ENCODE peak calls at places on chromosomes 5 and 9, in nine cellular contexts. One of them, this sample, is unnamed. For H3K9me3, the result is how much of the 10 kb centered on the place peaks cover.

GRCh38 chr9:107881625-107882300 is 392.2 kb upstream of the KLF4 start:
- DNase-seq in hepatocyte: no peak
- DNase-seq in astrocyte: peak
- DNase-seq in GM23248: no peak
- DNase-seq in GM12878: no peak
- DNase-seq in MM.1S: no peak
- DNase-seq in PC-3: no peak
- DNase-seq in mammary epithelial cell: peak
- DNase-seq in fibroblast of lung: peak
- DNase-seq in this sample: no peak

GRCh38 chr9:129763235-129763917 is 10.5 kb upstream of the PTGES start:
- DNase-seq in hepatocyte: no peak
- DNase-seq in astrocyte: peak
- DNase-seq in GM23248: peak
- DNase-seq in GM12878: no peak
- DNase-seq in MM.1S: no peak
- DNase-seq in PC-3: no peak
- DNase-seq in mammary epithelial cell: no peak
- DNase-seq in fibroblast of lung: peak
- DNase-seq in this sample: no peak

GRCh38 chr5:14256756-14257393 is 113.7 kb downstream of the TRIO start:
- DNase-seq in hepatocyte: no peak
- DNase-seq in astrocyte: no peak
- DNase-seq in GM23248: peak
- DNase-seq in GM12878: no peak
- DNase-seq in MM.1S: no peak
- DNase-seq in PC-3: peak
- DNase-seq in mammary epithelial cell: no peak
- DNase-seq in fibroblast of lung: no peak
- DNase-seq in this sample: no peak

GRCh38 chr5:170286532-170286931 is 11.0 kb downstream of the LCP2 start:
- DNase-seq in hepatocyte: no peak
- DNase-seq in astrocyte: no peak
- DNase-seq in GM23248: no peak
- DNase-seq in GM12878: no peak
- DNase-seq in MM.1S: no peak
- DNase-seq in PC-3: no peak
- DNase-seq in mammary epithelial cell: no peak
- DNase-seq in fibroblast of lung: no peak
- DNase-seq in this sample: no peak

GRCh38 chr5:162888268-162888667 is 549.1 kb upstream of the CCNG1 start:
- DNase-seq in hepatocyte: no peak
- DNase-seq in astrocyte: no peak
- DNase-seq in GM23248: no peak
- DNase-seq in GM12878: no peak
- DNase-seq in MM.1S: no peak
- DNase-seq in PC-3: no peak
- DNase-seq in mammary epithelial cell: no peak
- DNase-seq in fibroblast of lung: no peak
- DNase-seq in this sample: no peak

GRCh38 chr9:8622222-8622802 is 822.7 kb upstream of the DMAC1 start:
- DNase-seq in hepatocyte: no peak
- DNase-seq in astrocyte: no peak
- DNase-seq in GM23248: no peak
- DNase-seq in GM12878: no peak
- DNase-seq in MM.1S: no peak
- DNase-seq in PC-3: no peak
- DNase-seq in mammary epithelial cell: no peak
- DNase-seq in fibroblast of lung: no peak
- DNase-seq in this sample: no peak

GRCh38 chr9:12775373-12775962 is 648 bp downstream of the LURAP1L start:
- DNase-seq in hepatocyte: peak
- DNase-seq in astrocyte: no peak
- DNase-seq in GM23248: peak
- DNase-seq in GM12878: no peak
- DNase-seq in MM.1S: peak
- DNase-seq in PC-3: no peak
- DNase-seq in mammary epithelial cell: no peak
- DNase-seq in fibroblast of lung: peak
- DNase-seq in this sample: no peak

GRCh38 chr5:169004551-169004950 is 296.4 kb downstream of the SLIT3 start:
- DNase-seq in hepatocyte: no peak
- DNase-seq in astrocyte: peak
- DNase-seq in GM23248: no peak
- DNase-seq in GM12878: no peak
- DNase-seq in MM.1S: no peak
- DNase-seq in PC-3: no peak
- DNase-seq in mammary epithelial cell: no peak
- DNase-seq in fibroblast of lung: peak
- DNase-seq in this sample: no peak

GRCh38 chr5:157051604-157052245 is 7.2 kb downstream of the HAVCR1 start:
- DNase-seq in hepatocyte: no peak
- DNase-seq in astrocyte: no peak
- DNase-seq in GM23248: no peak
- DNase-seq in GM12878: no peak
- DNase-seq in MM.1S: no peak
- DNase-seq in PC-3: no peak
- DNase-seq in mammary epithelial cell: no peak
- DNase-seq in fibroblast of lung: no peak
- DNase-seq in this sample: no peak

GRCh38 chr5:83553000-83553486 is 81.5 kb downstream of the VCAN start:
- DNase-seq in hepatocyte: no peak
- DNase-seq in astrocyte: no peak
- DNase-seq in GM23248: peak
- DNase-seq in GM12878: no peak
- DNase-seq in MM.1S: no peak
- DNase-seq in PC-3: no peak
- DNase-seq in mammary epithelial cell: no peak
- DNase-seq in fibroblast of lung: peak
- DNase-seq in this sample: no peak

GRCh38 chr9:73039253-73039915 is 86.5 kb upstream of the ALDH1A1 start:
- DNase-seq in hepatocyte: peak
- DNase-seq in astrocyte: peak
- DNase-seq in GM23248: peak
- DNase-seq in GM12878: no peak
- DNase-seq in MM.1S: no peak
- DNase-seq in PC-3: no peak
- DNase-seq in mammary epithelial cell: no peak
- DNase-seq in fibroblast of lung: peak
- DNase-seq in this sample: no peak

GRCh38 chr5:12743582-12743981 is 839.3 kb upstream of the CTNND2 start:
- DNase-seq in hepatocyte: no peak
- DNase-seq in astrocyte: no peak
- DNase-seq in GM23248: no peak
- DNase-seq in GM12878: no peak
- DNase-seq in MM.1S: no peak
- DNase-seq in PC-3: no peak
- DNase-seq in mammary epithelial cell: no peak
- DNase-seq in fibroblast of lung: no peak
- DNase-seq in this sample: no peak

GRCh38 chr5:112174959-112175594 is 244.0 kb downstream of the EPB41L4A start:
- DNase-seq in hepatocyte: peak
- DNase-seq in astrocyte: no peak
- DNase-seq in GM23248: peak
- DNase-seq in GM12878: no peak
- DNase-seq in MM.1S: peak
- DNase-seq in PC-3: peak
- DNase-seq in mammary epithelial cell: peak
- DNase-seq in fibroblast of lung: peak
- DNase-seq in this sample: no peak

DNA sequence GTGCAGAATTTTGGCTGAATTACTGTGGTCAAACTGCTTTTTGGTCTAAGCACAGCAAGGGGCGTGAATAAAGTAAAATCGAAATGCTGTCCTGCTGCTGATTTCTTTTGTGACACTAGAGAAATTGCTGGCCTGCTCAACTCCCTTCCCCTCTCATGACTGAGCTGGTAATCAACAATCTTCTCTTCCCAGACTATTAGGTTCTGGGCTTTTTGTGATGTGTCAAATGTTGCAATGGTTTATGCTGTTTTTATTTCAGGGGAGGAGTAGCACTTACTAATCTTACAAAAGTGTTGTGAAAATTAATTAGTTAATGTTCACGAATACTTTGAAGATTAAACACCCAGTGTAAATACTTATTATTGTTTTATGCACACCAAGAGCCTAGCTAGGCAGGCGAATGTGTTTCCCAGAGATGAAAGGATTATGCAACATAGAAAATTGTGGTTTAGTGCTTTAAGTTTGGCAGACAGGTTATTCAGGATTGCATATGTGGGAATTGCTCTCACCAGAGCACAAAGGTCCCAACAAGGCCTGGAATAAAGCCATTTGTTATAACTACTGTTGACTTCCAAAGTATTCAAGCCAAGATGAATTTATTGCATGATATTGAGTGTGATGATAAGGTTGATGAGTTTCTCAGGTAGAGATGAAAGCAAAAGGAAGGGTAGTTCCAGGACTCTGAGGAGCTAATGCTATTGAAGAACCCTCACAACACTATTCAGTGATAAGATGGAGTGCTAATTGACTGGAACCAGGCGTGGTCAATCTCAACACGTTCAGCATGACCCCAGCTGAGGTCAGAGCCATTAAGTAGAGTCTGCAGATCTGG is 280.7 kb upstream of the ZNF608 start:
- DNase-seq in hepatocyte: peak
- DNase-seq in astrocyte: peak
- DNase-seq in GM23248: no peak
- DNase-seq in GM12878: no peak
- DNase-seq in MM.1S: no peak
- DNase-seq in PC-3: peak
- DNase-seq in mammary epithelial cell: peak
- DNase-seq in fibroblast of lung: peak
- DNase-seq in this sample: no peak
- H2AFZ ChIP-seq in hepatocyte: no peak
- H2AFZ ChIP-seq in astrocyte: no peak
- H2AFZ ChIP-seq in GM23248: no peak
- H2AFZ ChIP-seq in GM12878: no peak
- H2AFZ ChIP-seq in MM.1S: no peak
- H2AFZ ChIP-seq in PC-3: no peak
- H2AFZ ChIP-seq in mammary epithelial cell: no peak
- H2AFZ ChIP-seq in fibroblast of lung: no peak
- H2AFZ ChIP-seq in this sample: no peak

DNA sequence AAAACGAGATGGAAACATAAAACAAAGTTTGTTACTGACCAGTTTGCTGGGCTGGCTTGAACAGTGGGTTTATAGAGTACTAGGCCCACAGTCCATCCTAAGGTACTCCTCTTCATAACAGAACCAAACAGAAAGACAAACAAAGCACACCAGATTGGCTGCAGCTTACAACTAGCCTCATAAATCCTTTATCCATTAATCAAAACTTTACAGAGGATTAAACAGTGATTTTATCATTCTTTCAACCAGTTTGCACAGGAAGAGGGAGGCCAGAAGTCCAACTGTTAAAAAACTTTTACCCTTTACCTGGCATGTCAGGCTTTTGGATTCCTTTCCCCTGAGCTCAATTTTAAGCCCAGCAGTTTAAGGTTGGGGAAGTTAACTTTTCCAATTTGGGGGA is 1467.6 kb downstream of the MAT2B start:
- DNase-seq in hepatocyte: no peak
- DNase-seq in astrocyte: no peak
- DNase-seq in GM23248: no peak
- DNase-seq in GM12878: no peak
- DNase-seq in MM.1S: no peak
- DNase-seq in PC-3: no peak
- DNase-seq in mammary epithelial cell: no peak
- DNase-seq in fibroblast of lung: no peak
- DNase-seq in this sample: no peak
- H3K9me3 ChIP-seq in hepatocyte: under half
- H3K9me3 ChIP-seq in astrocyte: under half
- H3K9me3 ChIP-seq in GM23248: under half
- H3K9me3 ChIP-seq in GM12878: under half
- H3K9me3 ChIP-seq in MM.1S: under half
- H3K9me3 ChIP-seq in PC-3: under half
- H3K9me3 ChIP-seq in mammary epithelial cell: under half
- H3K9me3 ChIP-seq in fibroblast of lung: under half
- H3K9me3 ChIP-seq in this sample: under half

DNA sequence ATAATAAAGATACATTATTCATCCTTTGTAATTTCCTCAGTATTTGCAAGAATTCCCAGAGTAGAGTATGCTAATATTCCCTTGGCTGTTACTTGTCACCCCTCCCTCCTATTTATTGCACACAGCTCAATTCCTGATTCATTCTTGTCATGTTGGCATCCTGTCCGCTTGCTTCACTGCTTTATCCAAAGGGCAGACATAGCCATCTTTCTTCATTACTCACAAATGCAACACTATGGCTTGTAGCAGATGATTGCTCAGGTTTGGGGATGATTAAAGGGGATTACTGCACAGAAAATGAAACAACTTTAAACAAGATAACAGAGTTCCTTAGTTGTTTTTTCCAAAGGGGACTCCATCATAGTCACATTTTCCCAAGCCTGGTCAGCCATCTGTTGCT is 1.2 kb upstream of the IL33 start:
- DNase-seq in hepatocyte: no peak
- DNase-seq in astrocyte: peak
- DNase-seq in GM23248: peak
- DNase-seq in GM12878: no peak
- DNase-seq in MM.1S: no peak
- DNase-seq in PC-3: peak
- DNase-seq in mammary epithelial cell: no peak
- DNase-seq in fibroblast of lung: peak
- DNase-seq in this sample: no peak
- H3K4me3 ChIP-seq in hepatocyte: no peak
- H3K4me3 ChIP-seq in astrocyte: no peak
- H3K4me3 ChIP-seq in GM23248: peak
- H3K4me3 ChIP-seq in GM12878: no peak
- H3K4me3 ChIP-seq in MM.1S: no peak
- H3K4me3 ChIP-seq in PC-3: no peak
- H3K4me3 ChIP-seq in mammary epithelial cell: no peak
- H3K4me3 ChIP-seq in fibroblast of lung: no peak
- H3K4me3 ChIP-seq in this sample: no peak

GRCh38 chr9:1052119-1052907 is 2.2 kb downstream of the DMRT2 start:
- DNase-seq in hepatocyte: no peak
- DNase-seq in astrocyte: no peak
- DNase-seq in GM23248: no peak
- DNase-seq in GM12878: no peak
- DNase-seq in MM.1S: no peak
- DNase-seq in PC-3: no peak
- DNase-seq in mammary epithelial cell: no peak
- DNase-seq in fibroblast of lung: no peak
- DNase-seq in this sample: no peak
- H2AFZ ChIP-seq in hepatocyte: no peak
- H2AFZ ChIP-seq in astrocyte: peak
- H2AFZ ChIP-seq in GM23248: peak
- H2AFZ ChIP-seq in GM12878: no peak
- H2AFZ ChIP-seq in MM.1S: peak
- H2AFZ ChIP-seq in PC-3: no peak
- H2AFZ ChIP-seq in mammary epithelial cell: peak
- H2AFZ ChIP-seq in fibroblast of lung: no peak
- H2AFZ ChIP-seq in this sample: no peak

GRCh38 chr5:94066437-94067207 is 325.2 kb upstream of the POU5F2 start:
- DNase-seq in hepatocyte: no peak
- DNase-seq in astrocyte: no peak
- DNase-seq in GM23248: no peak
- DNase-seq in GM12878: no peak
- DNase-seq in MM.1S: no peak
- DNase-seq in PC-3: peak
- DNase-seq in mammary epithelial cell: no peak
- DNase-seq in fibroblast of lung: no peak
- DNase-seq in this sample: no peak
- H3K9me3 ChIP-seq in hepatocyte: under half
- H3K9me3 ChIP-seq in astrocyte: under half
- H3K9me3 ChIP-seq in GM23248: under half
- H3K9me3 ChIP-seq in GM12878: under half
- H3K9me3 ChIP-seq in MM.1S: under half
- H3K9me3 ChIP-seq in PC-3: under half
- H3K9me3 ChIP-seq in mammary epithelial cell: under half
- H3K9me3 ChIP-seq in fibroblast of lung: under half
- H3K9me3 ChIP-seq in this sample: under half

GRCh38 chr9:134730761-134731496 is 89.3 kb downstream of the COL5A1 start:
- DNase-seq in hepatocyte: no peak
- DNase-seq in astrocyte: no peak
- DNase-seq in GM23248: no peak
- DNase-seq in GM12878: no peak
- DNase-seq in MM.1S: no peak
- DNase-seq in PC-3: no peak
- DNase-seq in mammary epithelial cell: no peak
- DNase-seq in fibroblast of lung: no peak
- DNase-seq in this sample: no peak
- H3K4me3 ChIP-seq in hepatocyte: no peak
- H3K4me3 ChIP-seq in astrocyte: no peak
- H3K4me3 ChIP-seq in GM23248: no peak
- H3K4me3 ChIP-seq in GM12878: no peak
- H3K4me3 ChIP-seq in MM.1S: no peak
- H3K4me3 ChIP-seq in PC-3: no peak
- H3K4me3 ChIP-seq in mammary epithelial cell: no peak
- H3K4me3 ChIP-seq in fibroblast of lung: no peak
- H3K4me3 ChIP-seq in this sample: no peak

This sample was measured in keratinocyte.